ENCODE peak calls at places on chromosomes 13 and 19, in eight cellular contexts. One of them, this sample, is unnamed.
A peak's percentile ranks its signal among the peaks of the same experiment; 100 is the strongest.

GRCh38 chr13:107370036-107370785 is 802.3 kb upstream of the ARGLU1 start:
- DNase-seq in NCI-H69: no peak
- DNase-seq in stomach: no peak
- DNase-seq in DND-41: no peak
- DNase-seq in stimulated activated CD4-positive, alpha-beta T cell treated with anti-CD3 and anti-CD28 coated beads, Interleukin-12 subunit alpha, Interleukin-12 subunit beta, amount 100 ng/mL, for 48 hours: no peak
- DNase-seq in COR-L47: no peak
- DNase-seq in pulmonary artery endothelial cell: peak; percentile 57
- DNase-seq in AG04450: peak; percentile 59
- DNase-seq in this sample: no peak

GRCh38 chr13:90177519-90177918 is 1170.0 kb upstream of the MIR17HG start:
- DNase-seq in NCI-H69: no peak
- DNase-seq in stomach: no peak
- DNase-seq in DND-41: no peak
- DNase-seq in stimulated activated CD4-positive, alpha-beta T cell treated with anti-CD3 and anti-CD28 coated beads, Interleukin-12 subunit alpha, Interleukin-12 subunit beta, amount 100 ng/mL, for 48 hours: no peak
- DNase-seq in COR-L47: no peak
- DNase-seq in pulmonary artery endothelial cell: no peak
- DNase-seq in AG04450: no peak
- DNase-seq in this sample: no peak

GRCh38 chr13:109746364-109746763 is 40.0 kb downstream of the IRS2 start:
- DNase-seq in NCI-H69: no peak
- DNase-seq in stomach: no peak
- DNase-seq in DND-41: no peak
- DNase-seq in stimulated activated CD4-positive, alpha-beta T cell treated with anti-CD3 and anti-CD28 coated beads, Interleukin-12 subunit alpha, Interleukin-12 subunit beta, amount 100 ng/mL, for 48 hours: no peak
- DNase-seq in COR-L47: no peak
- DNase-seq in pulmonary artery endothelial cell: no peak
- DNase-seq in AG04450: no peak
- DNase-seq in this sample: no peak

GRCh38 chr19:15120135-15121026 is 13.2 kb downstream of the SYDE1 start:
- DNase-seq in NCI-H69: no peak
- DNase-seq in stomach: no peak
- DNase-seq in DND-41: no peak
- DNase-seq in stimulated activated CD4-positive, alpha-beta T cell treated with anti-CD3 and anti-CD28 coated beads, Interleukin-12 subunit alpha, Interleukin-12 subunit beta, amount 100 ng/mL, for 48 hours: no peak
- DNase-seq in COR-L47: no peak
- DNase-seq in pulmonary artery endothelial cell: no peak
- DNase-seq in AG04450: no peak
- DNase-seq in this sample: no peak

GRCh38 chr13:102933076-102933922 is 87.5 kb downstream of the ERCC5 start:
- DNase-seq in NCI-H69: no peak
- DNase-seq in stomach: no peak
- DNase-seq in DND-41: no peak
- DNase-seq in stimulated activated CD4-positive, alpha-beta T cell treated with anti-CD3 and anti-CD28 coated beads, Interleukin-12 subunit alpha, Interleukin-12 subunit beta, amount 100 ng/mL, for 48 hours: no peak
- DNase-seq in COR-L47: no peak
- DNase-seq in pulmonary artery endothelial cell: no peak
- DNase-seq in AG04450: no peak
- DNase-seq in this sample: no peak

GRCh38 chr19:722553-723101 is 13.9 kb downstream of the PALM start:
- DNase-seq in NCI-H69: no peak
- DNase-seq in stomach: no peak
- DNase-seq in DND-41: no peak
- DNase-seq in stimulated activated CD4-positive, alpha-beta T cell treated with anti-CD3 and anti-CD28 coated beads, Interleukin-12 subunit alpha, Interleukin-12 subunit beta, amount 100 ng/mL, for 48 hours: no peak
- DNase-seq in COR-L47: no peak
- DNase-seq in pulmonary artery endothelial cell: no peak
- DNase-seq in AG04450: no peak
- DNase-seq in this sample: no peak

GRCh38 chr13:75541287-75541686 is 3.6 kb upstream of the COMMD6 start:
- DNase-seq in NCI-H69: no peak
- DNase-seq in stomach: no peak
- DNase-seq in DND-41: no peak
- DNase-seq in stimulated activated CD4-positive, alpha-beta T cell treated with anti-CD3 and anti-CD28 coated beads, Interleukin-12 subunit alpha, Interleukin-12 subunit beta, amount 100 ng/mL, for 48 hours: no peak
- DNase-seq in COR-L47: no peak
- DNase-seq in pulmonary artery endothelial cell: no peak
- DNase-seq in AG04450: no peak
- DNase-seq in this sample: no peak

GRCh38 chr19:39631178-39631577 is 24.5 kb upstream of the LGALS16 start:
- DNase-seq in NCI-H69: peak; percentile 9
- DNase-seq in stomach: no peak
- DNase-seq in DND-41: no peak
- DNase-seq in stimulated activated CD4-positive, alpha-beta T cell treated with anti-CD3 and anti-CD28 coated beads, Interleukin-12 subunit alpha, Interleukin-12 subunit beta, amount 100 ng/mL, for 48 hours: no peak
- DNase-seq in COR-L47: no peak
- DNase-seq in pulmonary artery endothelial cell: no peak
- DNase-seq in AG04450: no peak
- DNase-seq in this sample: no peak

GRCh38 chr19:31675187-31675913 is 326.1 kb upstream of the TSHZ3 start:
- DNase-seq in NCI-H69: no peak
- DNase-seq in stomach: no peak
- DNase-seq in DND-41: no peak
- DNase-seq in stimulated activated CD4-positive, alpha-beta T cell treated with anti-CD3 and anti-CD28 coated beads, Interleukin-12 subunit alpha, Interleukin-12 subunit beta, amount 100 ng/mL, for 48 hours: no peak
- DNase-seq in COR-L47: no peak
- DNase-seq in pulmonary artery endothelial cell: no peak
- DNase-seq in AG04450: no peak
- DNase-seq in this sample: no peak

GRCh38 chr19:49565261-49565660 is 15.1 kb downstream of the NOSIP start:
- DNase-seq in NCI-H69: no peak
- DNase-seq in stomach: peak; percentile 68
- DNase-seq in DND-41: no peak
- DNase-seq in stimulated activated CD4-positive, alpha-beta T cell treated with anti-CD3 and anti-CD28 coated beads, Interleukin-12 subunit alpha, Interleukin-12 subunit beta, amount 100 ng/mL, for 48 hours: no peak
- DNase-seq in COR-L47: no peak
- DNase-seq in pulmonary artery endothelial cell: no peak
- DNase-seq in AG04450: no peak
- DNase-seq in this sample: no peak

GRCh38 chr13:100173203-100173602 is 84.3 kb downstream of the PCCA start:
- DNase-seq in NCI-H69: no peak
- DNase-seq in stomach: no peak
- DNase-seq in DND-41: no peak
- DNase-seq in stimulated activated CD4-positive, alpha-beta T cell treated with anti-CD3 and anti-CD28 coated beads, Interleukin-12 subunit alpha, Interleukin-12 subunit beta, amount 100 ng/mL, for 48 hours: no peak
- DNase-seq in COR-L47: no peak
- DNase-seq in pulmonary artery endothelial cell: no peak
- DNase-seq in AG04450: no peak
- DNase-seq in this sample: no peak

GRCh38 chr13:95185851-95186250 is 115.4 kb downstream of the ABCC4 start:
- DNase-seq in NCI-H69: no peak
- DNase-seq in stomach: no peak
- DNase-seq in DND-41: peak; percentile 16
- DNase-seq in stimulated activated CD4-positive, alpha-beta T cell treated with anti-CD3 and anti-CD28 coated beads, Interleukin-12 subunit alpha, Interleukin-12 subunit beta, amount 100 ng/mL, for 48 hours: peak; percentile 10
- DNase-seq in COR-L47: no peak
- DNase-seq in pulmonary artery endothelial cell: no peak
- DNase-seq in AG04450: no peak
- DNase-seq in this sample: no peak

GRCh38 chr13:92966341-92966740 is 260.3 kb upstream of the GPC6 start:
- DNase-seq in NCI-H69: no peak
- DNase-seq in stomach: no peak
- DNase-seq in DND-41: no peak
- DNase-seq in stimulated activated CD4-positive, alpha-beta T cell treated with anti-CD3 and anti-CD28 coated beads, Interleukin-12 subunit alpha, Interleukin-12 subunit beta, amount 100 ng/mL, for 48 hours: no peak
- DNase-seq in COR-L47: no peak
- DNase-seq in pulmonary artery endothelial cell: no peak
- DNase-seq in AG04450: no peak
- DNase-seq in this sample: no peak

GRCh38 chr13:24135674-24136300 is 24.7 kb upstream of the SPATA13 start:
- DNase-seq in NCI-H69: no peak
- DNase-seq in stomach: no peak
- DNase-seq in DND-41: no peak
- DNase-seq in stimulated activated CD4-positive, alpha-beta T cell treated with anti-CD3 and anti-CD28 coated beads, Interleukin-12 subunit alpha, Interleukin-12 subunit beta, amount 100 ng/mL, for 48 hours: no peak
- DNase-seq in COR-L47: no peak
- DNase-seq in pulmonary artery endothelial cell: no peak
- DNase-seq in AG04450: no peak
- DNase-seq in this sample: no peak